ENCODE peak calls at places on chromosomes 11 and 22, in six cellular contexts. S is adrenal gland, F is OCI-LY7, I is endothelial cell of umbilical vein, K is GM20000, Q is brain microvascular endothelial cell. O is an unnamed sample.

GRCh38 chr11:93484716-93485115 is 58.5 kb downstream of the SMCO4 start:
- DNase-seq in S (no peak), F (no peak), I (no peak), K (no peak), Q (no peak), O (no peak)

GRCh38 chr11:67357831-67358555 is 4.6 kb upstream of the POLD4 start:
- DNase-seq in S (no peak), F (no peak), I (no peak), K (no peak), Q (no peak), O (peak)

GRCh38 chr22:42797021-42797420 is 60.1 kb downstream of the ARFGAP3 start:
- DNase-seq in S (no peak), F (no peak), I (peak), K (no peak), Q (no peak), O (no peak)

GRCh38 chr11:8209208-8209807 is 40.5 kb upstream of the RIC3 start:
- DNase-seq in S (no peak), F (no peak), I (no peak), K (peak), Q (no peak), O (peak)

GRCh38 chr22:49694462-49695260 is 133.0 kb downstream of the BRD1 start:
- DNase-seq in S (no peak), F (no peak), I (no peak), K (no peak), Q (no peak), O (no peak)

GRCh38 chr11:59247535-59248227 is 35.0 kb upstream of the MPEG1 start:
- DNase-seq in S (peak), F (no peak), I (no peak), K (no peak), Q (no peak), O (no peak)

GRCh38 chr11:111298466-111299110 is at the start of gene POU2AF3:
- DNase-seq in S (no peak), F (no peak), I (no peak), K (no peak), Q (no peak), O (peak)

GRCh38 chr11:89667001-89667400 is 43.1 kb upstream of the TRIM77 start:
- DNase-seq in S (no peak), F (no peak), I (no peak), K (no peak), Q (no peak), O (no peak)

GRCh38 chr11:48055292-48056132 is 75.2 kb downstream of the PTPRJ start:
- DNase-seq in S (no peak), F (peak), I (no peak), K (no peak), Q (peak), O (no peak)

GRCh38 chr11:62572431-62572830 is 1.3 kb downstream of the EEF1G start:
- DNase-seq in S (no peak), F (no peak), I (no peak), K (no peak), Q (no peak), O (no peak)

GRCh38 chr11:8728566-8728965 is 46.0 kb downstream of the RPL27A start:
- DNase-seq in S (peak), F (no peak), I (no peak), K (no peak), Q (peak), O (no peak)

GRCh38 chr11:79167510-79168188 is 273.2 kb downstream of the TENM4 start:
- DNase-seq in S (no peak), F (no peak), I (no peak), K (no peak), Q (no peak), O (no peak)

GRCh38 chr22:40920526-40920925 is 30.7 kb upstream of the RBX1 start:
- DNase-seq in S (no peak), F (no peak), I (no peak), K (no peak), Q (no peak), O (no peak)

GRCh38 chr22:37972527-37972926 is 11.8 kb downstream of the SOX10 start:
- DNase-seq in S (peak), F (no peak), I (no peak), K (no peak), Q (no peak), O (no peak)

GRCh38 chr22:27409299-27409698 is 392.3 kb downstream of the MN1 start:
- DNase-seq in S (no peak), F (no peak), I (peak), K (no peak), Q (no peak), O (no peak)

GRCh38 chr11:110759972-110760381 is 47.7 kb upstream of the ARHGAP20 start:
- DNase-seq in S (no peak), F (no peak), I (peak), K (no peak), Q (peak), O (no peak)

GRCh38 chr11:1055990-1056771 is 18.5 kb upstream of the MUC2 start:
- DNase-seq in S (no peak), F (no peak), I (no peak), K (no peak), Q (no peak), O (no peak)

GRCh38 chr11:34501500-34501899 is 12.1 kb downstream of the ELF5 start:
- DNase-seq in S (no peak), F (no peak), I (no peak), K (no peak), Q (peak), O (no peak)

GRCh38 chr11:124762077-124762623 is at the start of gene ESAM:
- DNase-seq in S (peak), F (peak), I (no peak), K (peak), Q (no peak), O (peak)

GRCh38 chr11:80980221-80980620 is 1539.4 kb upstream of the TENM4 start:
- DNase-seq in S (no peak), F (no peak), I (peak), K (no peak), Q (peak), O (no peak)

GRCh38 chr11:61488651-61489291 is 19.8 kb upstream of the LRRC10B start:
- DNase-seq in S (peak), F (no peak), I (no peak), K (no peak), Q (peak), O (no peak)

GRCh38 chr11:69915501-69916250 is 96.5 kb upstream of the FGF3 start:
- DNase-seq in S (peak), F (peak), I (peak), K (peak), Q (peak), O (peak)

GRCh38 chr11:86999859-87000753 is 37.6 kb upstream of the TMEM135 start:
- DNase-seq in S (no peak), F (no peak), I (peak), K (no peak), Q (peak), O (no peak)

GRCh38 chr11:31262761-31263160 is 106.8 kb downstream of the DCDC1 start:
- DNase-seq in S (no peak), F (no peak), I (peak), K (no peak), Q (no peak), O (no peak)

GRCh38 chr11:102220728-102221467 is 96.4 kb upstream of the BIRC3 start:
- DNase-seq in S (no peak), F (no peak), I (peak), K (no peak), Q (peak), O (no peak)

GRCh38 chr11:215581-216037 is 8.1 kb downstream of the RIC8A start:
- DNase-seq in S (no peak), F (no peak), I (no peak), K (no peak), Q (no peak), O (no peak)

GRCh38 chr22:41123151-41123550 is 30.8 kb downstream of the EP300 start:
- DNase-seq in S (no peak), F (no peak), I (peak), K (no peak), Q (no peak), O (no peak)

GRCh38 chr22:20111045-20111688 is 4.7 kb upstream of the RANBP1 start:
- DNase-seq in S (no peak), F (peak), I (peak), K (peak), Q (no peak), O (peak)

DNA sequence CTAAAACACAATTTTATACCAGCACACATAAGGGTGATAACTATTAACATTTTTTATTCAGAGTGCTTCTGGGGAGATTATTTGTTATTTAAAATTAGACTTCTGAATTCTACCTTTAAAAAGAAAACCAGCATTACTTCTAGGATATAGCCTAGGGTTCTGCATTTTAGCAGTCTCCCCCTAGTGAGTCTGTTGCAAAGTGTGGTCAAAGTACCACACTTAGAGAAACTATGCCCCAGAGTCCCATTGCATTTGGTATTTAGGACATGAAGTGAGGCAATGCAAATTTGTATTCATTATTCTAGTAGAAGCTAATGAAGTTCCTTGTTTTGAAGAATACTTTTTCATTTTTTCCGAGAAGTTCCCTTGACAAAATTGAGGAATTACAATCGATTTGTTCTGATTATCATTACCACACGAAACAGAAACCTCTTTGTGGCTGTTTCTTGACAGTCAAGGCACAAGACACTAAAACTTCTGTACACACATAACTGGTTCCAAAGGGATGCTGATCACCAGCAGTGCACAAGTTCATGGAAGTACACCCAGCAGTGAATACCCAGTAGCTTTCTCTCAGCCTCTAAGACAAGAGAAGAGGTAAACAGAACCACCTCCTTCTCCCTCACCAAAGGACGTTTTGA is 27.4 kb upstream of the CCDC34 start:
- DNase-seq in S (no peak), F (no peak), I (no peak), K (no peak), Q (no peak), O (no peak)
- TF ChIP-seq CTCF in S (no peak), F (peak), I (no peak), K (no peak), Q (no peak), O (no peak)

GRCh38 chr11:71062199-71062598 is 190.2 kb downstream of the SHANK2 start:
- DNase-seq in S (no peak), F (no peak), I (no peak), K (no peak), Q (no peak), O (no peak)
- TF ChIP-seq CTCF in S (no peak), F (peak), I (no peak), K (no peak), Q (no peak), O (no peak)

DNA sequence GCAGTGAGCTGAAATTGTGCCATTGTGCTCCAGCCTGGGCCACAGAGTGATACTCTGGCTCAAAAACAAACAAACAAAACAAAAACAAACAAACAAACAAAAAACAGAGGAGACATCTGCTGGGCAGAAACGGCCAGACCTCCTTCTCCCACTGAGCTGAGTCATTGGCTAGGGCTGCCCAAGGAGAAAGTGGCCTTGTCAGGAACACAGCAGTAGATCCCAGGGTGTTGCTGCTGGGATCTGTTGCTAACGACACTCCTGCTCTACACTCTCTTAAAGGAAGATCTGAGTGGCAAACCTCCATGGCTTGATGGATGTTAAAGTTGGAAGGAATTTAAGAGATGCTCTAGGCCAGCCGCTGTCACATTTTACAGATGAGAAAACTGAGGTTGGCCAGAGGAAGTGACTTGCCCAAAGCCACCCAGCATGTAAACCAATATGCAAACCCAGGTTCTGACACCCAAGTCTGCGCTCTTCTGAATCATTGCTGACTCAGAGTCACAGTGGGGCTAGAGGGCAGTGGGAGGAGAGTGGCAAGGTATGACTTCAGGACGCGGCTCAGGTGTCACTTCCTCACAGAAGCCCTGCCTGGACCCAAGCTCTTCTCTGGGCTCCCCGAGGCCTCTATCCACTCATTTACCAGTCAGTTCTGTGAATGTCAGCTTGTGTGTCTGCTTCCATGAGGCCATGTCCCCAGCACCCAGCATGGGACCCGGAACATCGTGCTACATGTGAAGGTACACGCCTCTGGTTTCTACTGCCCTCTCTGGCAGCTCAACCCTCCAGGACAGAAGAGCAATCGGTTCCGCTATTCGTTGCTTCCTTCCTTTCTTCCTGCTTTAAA is 11.3 kb upstream of the GDPD5 start:
- DNase-seq in S (no peak), F (peak), I (no peak), K (peak), Q (no peak), O (peak)
- TF ChIP-seq CTCF in S (no peak), F (peak), I (no peak), K (no peak), Q (no peak), O (no peak)

GRCh38 chr11:65096926-65097325 is 912 bp downstream of the VPS51 start:
- DNase-seq in S (no peak), F (no peak), I (no peak), K (no peak), Q (no peak), O (no peak)

GRCh38 chr11:65102142-65103095 is 6.4 kb downstream of the VPS51 start:
- DNase-seq in S (no peak), F (no peak), I (peak), K (no peak), Q (no peak), O (no peak)

GRCh38 chr11:65103476-65103875 is 7.5 kb downstream of the VPS51 start:
- DNase-seq in S (no peak), F (no peak), I (no peak), K (no peak), Q (no peak), O (no peak)

GRCh38 chr11:65104628-65105027 is 7.0 kb upstream of the TM7SF2 start:
- DNase-seq in S (no peak), F (no peak), I (no peak), K (no peak), Q (no peak), O (no peak)

GRCh38 chr11:65100674-65101350 is 4.8 kb downstream of the VPS51 start:
- DNase-seq in S (no peak), F (no peak), I (no peak), K (no peak), Q (no peak), O (no peak)
- TF ChIP-seq CTCF in S (no peak), F (peak), I (no peak), K (no peak), Q (peak), O (no peak)

GRCh38 chr11:22778642-22779041 is 51.0 kb downstream of the SVIP start:
- DNase-seq in S (no peak), F (no peak), I (no peak), K (no peak), Q (no peak), O (no peak)
- TF ChIP-seq CTCF in S (no peak), F (peak), I (no peak), K (no peak), Q (no peak), O (no peak)

GRCh38 chr11:21174781-21175180 is 505.4 kb downstream of the NELL1 start:
- DNase-seq in S (no peak), F (no peak), I (no peak), K (no peak), Q (no peak), O (no peak)

DNA sequence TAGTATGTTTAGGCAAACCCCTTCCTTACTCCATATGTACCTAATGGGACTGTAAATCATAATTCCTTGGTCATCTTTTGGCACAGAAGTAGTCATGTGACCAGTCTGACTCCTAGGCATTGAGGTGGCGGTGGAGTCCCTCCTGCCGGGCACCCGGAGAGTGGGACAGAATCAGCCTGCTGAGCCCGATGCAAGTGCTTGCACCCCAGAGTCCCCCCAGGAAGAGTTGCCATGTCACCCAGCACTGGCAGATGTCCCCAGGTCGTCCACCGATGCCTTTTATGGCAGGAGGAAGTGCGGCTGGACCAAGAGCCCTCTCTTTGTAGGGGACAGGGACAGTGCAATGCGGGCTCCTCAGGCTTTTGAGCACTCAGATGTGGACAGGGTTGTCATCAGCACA is 500.3 kb downstream of the NELL1 start:
- DNase-seq in S (no peak), F (no peak), I (no peak), K (no peak), Q (no peak), O (no peak)
- TF ChIP-seq CTCF in S (no peak), F (no peak), I (no peak), K (no peak), Q (no peak), O (no peak)

DNA sequence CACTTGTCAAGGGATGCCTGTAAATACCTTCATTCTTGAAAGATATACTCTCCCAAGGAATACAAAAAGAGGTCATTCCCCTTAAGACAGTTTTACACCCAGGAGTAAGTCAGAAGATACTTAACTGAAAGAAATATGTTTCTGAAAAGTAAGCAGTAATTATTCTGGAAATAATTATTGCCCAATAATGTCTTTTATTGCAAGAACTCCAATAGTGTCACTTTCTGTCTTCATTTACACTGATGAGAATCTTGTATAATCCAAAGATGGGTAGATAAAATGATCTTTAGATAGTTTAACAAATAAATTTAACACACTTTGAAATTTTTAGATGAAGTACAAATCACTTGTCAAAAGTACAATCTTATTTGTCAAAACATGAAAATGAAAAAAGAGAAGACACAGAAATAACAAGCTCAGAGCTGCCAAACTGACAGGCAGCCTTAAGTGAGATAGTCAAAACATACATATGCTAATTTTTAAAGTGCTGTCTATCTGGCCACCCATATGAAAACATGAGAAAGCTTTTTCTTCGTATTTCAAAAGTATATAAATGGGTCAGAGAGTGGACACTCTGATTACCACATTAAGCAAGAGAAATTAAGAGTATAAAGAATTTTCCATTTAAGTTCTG is 225.1 kb downstream of the TTC28 start:
- DNase-seq in S (no peak), F (no peak), I (no peak), K (no peak), Q (no peak), O (no peak)
- TF ChIP-seq CTCF in S (no peak), F (no peak), I (no peak), K (no peak), Q (no peak), O (no peak)

O was measured in GM10248.